ENCODE peak calls at places on chromosomes 12 and 14, in eight cellular contexts. C is IMR-90, F is H9, U is A549, D is mammary epithelial cell, J is PC-3, O is PC-9, Q is Karpas-422. G is an unnamed sample.

GRCh38 chr12:79006306-79006705 is 141.7 kb downstream of the SYT1 start:
- DNase-seq in F (no peak), U (no peak), J (peak), C (peak), Q (peak), O (peak), D (no peak), G (peak)

GRCh38 chr14:74934476-74935339 is 11.6 kb upstream of the RPS6KL1 start:
- DNase-seq in F (peak), U (no peak), J (no peak), C (no peak), D (no peak), O (no peak), Q (no peak), G (no peak)

GRCh38 chr12:130878193-130879185 is 6.6 kb downstream of the RAN start:
- DNase-seq in J (no peak), U (no peak), C (no peak), O (no peak), F (no peak), Q (peak), D (no peak), G (no peak)

GRCh38 chr12:116718578-116719454 is 19.1 kb downstream of the SPRING1 start:
- DNase-seq in D (no peak), O (no peak), C (peak), U (no peak), Q (no peak), J (peak), F (no peak), G (no peak)

GRCh38 chr14:63939006-63939270 is 86.1 kb downstream of the SYNE2 start:
- DNase-seq in U (no peak), J (no peak), Q (no peak), C (no peak), F (no peak), D (no peak), O (no peak), G (no peak)

GRCh38 chr12:101066489-101066888 is 143.5 kb downstream of the SLC5A8 start:
- DNase-seq in J (no peak), C (no peak), O (no peak), U (no peak), Q (no peak), F (no peak), D (no peak), G (no peak)

GRCh38 chr12:126487581-126487980 is 1422.3 kb downstream of the AACS start:
- DNase-seq in O (no peak), U (no peak), F (no peak), Q (no peak), C (no peak), D (no peak), J (no peak), G (no peak)

GRCh38 chr12:102883204-102883799 is 33.7 kb downstream of the PAH start:
- DNase-seq in F (peak), C (no peak), D (peak), J (peak), Q (peak), U (peak), O (peak), G (peak)

GRCh38 chr12:122130150-122130549 is 43.9 kb downstream of the IL31 start:
- DNase-seq in Q (no peak), J (peak), U (no peak), O (peak), C (peak), F (no peak), D (peak), G (no peak)

GRCh38 chr12:68069276-68069675 is 80.0 kb downstream of the IFNG-AS1 start:
- DNase-seq in U (no peak), Q (no peak), J (no peak), O (no peak), C (peak), D (peak), F (no peak), G (no peak)

GRCh38 chr12:27319394-27319793 is 13.2 kb upstream of the BMAL2 start:
- DNase-seq in F (no peak), Q (no peak), C (peak), O (no peak), J (peak), D (peak), U (no peak), G (no peak)

GRCh38 chr12:4030938-4031702 is 157.9 kb upstream of the PARP11 start:
- DNase-seq in D (peak), J (peak), Q (no peak), F (peak), C (peak), O (peak), U (peak), G (peak)

GRCh38 chr14:39107624-39108023 is 4.6 kb upstream of the SEC23A start:
- DNase-seq in D (peak), J (peak), O (no peak), Q (peak), C (peak), F (no peak), U (peak), G (peak)

GRCh38 chr12:42372154-42372791 is 46.3 kb downstream of the PPHLN1 start:
- DNase-seq in D (peak), O (peak), F (no peak), C (peak), Q (peak), J (peak), U (peak), G (peak)

GRCh38 chr12:102417055-102417454 is 63.3 kb downstream of the IGF1 start:
- DNase-seq in O (no peak), F (no peak), U (no peak), D (no peak), Q (no peak), C (no peak), J (no peak), G (no peak)

GRCh38 chr12:92553389-92553788 is 149.4 kb upstream of the PLEKHG7 start:
- DNase-seq in Q (no peak), U (no peak), F (no peak), D (peak), O (no peak), C (no peak), J (no peak), G (no peak)

GRCh38 chr14:61589691-61590521 is 105.4 kb upstream of the HIF1A start:
- DNase-seq in O (no peak), Q (no peak), C (no peak), D (no peak), J (no peak), F (no peak), U (no peak), G (no peak)

GRCh38 chr14:68610251-68610793 is 182.5 kb downstream of the ZFP36L1 start:
- DNase-seq in C (no peak), F (no peak), D (no peak), U (no peak), J (peak), Q (no peak), O (no peak), G (no peak)

GRCh38 chr14:79708991-79709390 is 502.3 kb downstream of the DIO2 start:
- DNase-seq in D (no peak), C (peak), O (no peak), U (no peak), F (no peak), J (peak), Q (no peak), G (no peak)

GRCh38 chr12:94694732-94695131 is 44.4 kb upstream of the TMCC3 start:
- DNase-seq in C (no peak), O (no peak), Q (no peak), D (no peak), F (no peak), J (no peak), U (no peak), G (no peak)

GRCh38 chr12:12835378-12836145 is 22.4 kb downstream of the DDX47 start:
- DNase-seq in C (peak), D (peak), F (no peak), J (peak), O (peak), Q (no peak), U (peak), G (no peak)

GRCh38 chr12:6774557-6775062 is 2.3 kb downstream of the LAG3 start:
- DNase-seq in D (no peak), J (no peak), O (no peak), Q (no peak), F (no peak), U (no peak), C (no peak), G (no peak)

GRCh38 chr12:92105110-92105509 is 40.5 kb downstream of the BTG1 start:
- DNase-seq in Q (no peak), J (no peak), F (no peak), O (no peak), U (no peak), C (no peak), D (peak), G (no peak)

DNA sequence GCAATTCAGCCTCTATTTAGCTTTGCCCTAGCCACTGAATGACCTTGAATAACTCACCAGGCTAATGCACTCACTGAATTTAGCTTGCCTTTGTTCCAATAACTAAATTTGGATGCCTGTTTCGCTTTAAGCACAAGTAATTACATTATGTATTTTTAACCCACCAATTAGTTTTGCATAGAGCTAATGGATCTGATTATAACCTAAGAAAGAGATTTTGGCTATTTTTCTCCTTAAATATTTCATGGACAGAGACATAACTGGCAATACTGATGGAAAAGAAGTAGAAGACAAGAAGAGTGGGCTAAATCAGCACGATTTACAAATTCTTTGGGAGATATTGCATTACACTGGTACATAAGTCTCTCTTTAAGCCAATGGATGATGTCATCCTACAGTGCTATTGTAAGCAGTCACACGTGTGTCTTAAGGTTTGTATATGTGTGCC is 85.7 kb downstream of the AKAP6 start:
- DNase-seq in C (peak), U (no peak), Q (no peak), J (no peak), O (no peak), D (no peak), F (no peak), G (peak)
- H3K27ac ChIP-seq in C (no peak), U (no peak), Q (no peak), J (peak), O (no peak), D (no peak), F (no peak), G (peak)

GRCh38 chr12:11743333-11743732 is 93.9 kb downstream of the ETV6 start:
- DNase-seq in J (no peak), Q (no peak), F (no peak), U (no peak), O (no peak), C (no peak), D (no peak), G (no peak)

GRCh38 chr12:11741434-11742092 is 92.1 kb downstream of the ETV6 start:
- DNase-seq in O (no peak), J (peak), D (peak), C (no peak), Q (no peak), F (no peak), U (no peak), G (no peak)

GRCh38 chr12:11739980-11740379 is 90.5 kb downstream of the ETV6 start:
- DNase-seq in J (no peak), O (no peak), F (no peak), U (no peak), Q (no peak), C (no peak), D (no peak), G (no peak)

GRCh38 chr12:11734781-11735180 is 85.3 kb downstream of the ETV6 start:
- DNase-seq in Q (no peak), C (no peak), O (no peak), J (no peak), F (no peak), U (no peak), D (no peak), G (no peak)

GRCh38 chr12:11738450-11738849 is 89.0 kb downstream of the ETV6 start:
- DNase-seq in U (no peak), F (no peak), C (no peak), Q (no peak), D (no peak), O (no peak), J (no peak), G (no peak)
- H3K4me2 ChIP-seq in U (no peak), F (no peak), C (no peak), Q (no peak), D (no peak), O (no peak), J (no peak), G (no peak)

GRCh38 chr14:71594828-71595227 is 337.4 kb upstream of the RGS6 start:
- DNase-seq in F (no peak), J (no peak), O (no peak), C (peak), D (no peak), U (no peak), Q (no peak), G (no peak)

GRCh38 chr14:71597955-71598659 is 334.1 kb upstream of the RGS6 start:
- DNase-seq in J (no peak), U (no peak), O (no peak), F (no peak), C (no peak), Q (no peak), D (no peak), G (no peak)

GRCh38 chr14:71593966-71594365 is 338.3 kb upstream of the RGS6 start:
- DNase-seq in U (no peak), C (no peak), F (no peak), Q (no peak), J (no peak), O (no peak), D (no peak), G (no peak)

GRCh38 chr14:71597289-71597920 is 334.8 kb upstream of the RGS6 start:
- DNase-seq in O (no peak), J (no peak), D (peak), U (no peak), F (no peak), Q (no peak), C (no peak), G (no peak)

GRCh38 chr14:71595441-71595840 is 336.8 kb upstream of the RGS6 start:
- DNase-seq in Q (no peak), D (no peak), O (no peak), U (no peak), C (no peak), J (no peak), F (no peak), G (no peak)
- H3K27ac ChIP-seq in Q (no peak), D (no peak), O (no peak), U (no peak), C (no peak), J (no peak), F (no peak), G (no peak)

DNA sequence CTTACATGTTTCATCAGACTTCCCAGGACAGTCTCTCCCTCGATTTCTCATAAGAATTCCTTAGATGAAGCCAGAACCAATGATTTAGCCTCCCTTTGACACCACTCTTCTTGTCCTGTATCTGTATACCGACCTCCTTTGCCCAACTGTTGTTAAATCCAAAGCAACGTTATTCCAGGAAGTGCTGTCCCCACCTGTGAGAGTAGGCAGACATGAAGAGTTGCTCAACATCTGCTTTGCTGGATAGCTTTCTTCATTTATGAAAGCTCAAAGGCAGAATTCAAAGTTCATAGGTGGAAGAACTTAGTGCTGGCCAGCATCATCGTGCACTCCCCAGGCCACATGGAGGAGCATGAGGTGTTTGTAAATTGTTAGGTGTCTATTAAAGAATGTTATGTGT is 55.6 kb downstream of the GTF2A1 start:
- DNase-seq in F (no peak), J (no peak), D (no peak), C (no peak), O (no peak), U (no peak), Q (no peak), G (no peak)
- H3K4me2 ChIP-seq in F (no peak), J (no peak), D (no peak), C (no peak), O (no peak), U (no peak), Q (no peak), G (no peak)

GRCh38 chr12:110658882-110659281 is 30.0 kb downstream of the HVCN1 start:
- DNase-seq in O (no peak), Q (peak), D (no peak), U (no peak), F (no peak), J (no peak), C (no peak), G (no peak)
- H3K27ac ChIP-seq in O (no peak), Q (no peak), D (no peak), U (no peak), F (no peak), J (no peak), C (no peak), G (no peak)

DNA sequence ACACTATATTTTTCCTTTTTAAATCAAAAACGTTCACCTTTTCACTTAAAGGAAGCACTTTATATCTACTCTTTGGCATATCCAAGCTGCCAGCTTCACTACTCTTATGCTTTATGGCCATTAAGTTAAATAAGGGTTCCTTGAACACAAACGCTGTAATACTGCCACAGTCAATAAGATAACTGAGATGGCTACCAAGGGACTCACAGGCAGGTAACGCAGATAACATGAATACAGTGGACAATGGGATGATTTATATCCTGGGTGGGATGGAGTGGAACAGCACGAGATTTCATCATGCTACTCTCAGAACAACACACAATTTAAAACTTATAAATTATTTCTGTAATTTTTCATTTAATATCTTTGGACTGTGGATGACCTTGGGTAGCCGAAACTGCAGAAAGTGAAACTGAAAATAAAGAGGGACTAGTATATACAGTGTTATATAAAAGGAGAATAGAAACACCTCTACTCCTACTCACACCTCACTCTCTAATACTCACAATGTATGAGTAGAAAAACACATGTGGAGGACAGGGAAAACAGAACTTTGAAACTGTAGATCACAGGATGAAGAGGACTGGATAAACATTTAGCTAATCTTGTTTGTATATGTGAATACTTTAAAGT is 367.3 kb downstream of the C12orf50 start:
- DNase-seq in U (no peak), D (no peak), Q (peak), F (no peak), C (peak), J (peak), O (peak), G (peak)
- H3K4me2 ChIP-seq in U (peak), D (no peak), Q (peak), F (no peak), C (peak), J (peak), O (peak), G (peak)

DNA sequence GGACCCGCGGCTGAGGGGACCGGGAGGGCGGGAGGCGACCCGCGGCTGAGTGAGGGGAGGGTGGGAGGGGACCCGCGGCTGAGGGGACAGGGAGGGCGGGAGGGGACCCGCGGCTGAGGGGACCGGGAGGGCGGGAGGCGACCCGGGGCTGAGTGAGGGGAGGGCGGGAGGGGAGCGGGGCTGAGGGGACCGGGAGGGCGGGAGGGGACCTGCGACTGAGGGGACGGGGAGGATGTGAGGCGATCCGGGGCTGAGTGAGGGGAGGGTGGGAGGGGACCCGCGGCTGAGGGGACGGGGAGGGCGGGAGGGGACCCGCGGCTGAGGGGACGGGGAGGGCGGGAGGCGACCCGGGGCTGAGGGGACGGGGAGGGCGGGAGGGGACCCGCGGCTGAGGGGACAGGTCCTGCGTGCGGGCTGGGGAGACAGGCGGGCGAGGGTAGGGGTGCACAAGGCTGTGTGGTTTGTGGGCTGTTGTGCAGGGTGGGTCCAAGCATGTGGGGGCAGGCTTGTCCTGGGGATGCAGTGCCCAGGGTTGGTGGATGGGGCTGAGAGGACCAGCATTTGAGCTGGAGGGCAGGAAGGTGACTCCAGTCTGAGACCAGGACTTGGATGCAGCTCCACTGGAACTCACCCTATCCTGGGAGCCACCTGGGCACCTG is 9.2 kb downstream of the PLD4 start:
- DNase-seq in D (no peak), U (no peak), C (no peak), J (no peak), F (peak), O (no peak), Q (no peak), G (no peak)
- H3K27ac ChIP-seq in D (no peak), U (peak), C (no peak), J (no peak), F (no peak), O (no peak), Q (no peak), G (no peak)

GRCh38 chr12:5348491-5348890 is 83.4 kb upstream of the NTF3 start:
- DNase-seq in C (no peak), J (no peak), O (no peak), U (no peak), F (no peak), D (peak), Q (no peak), G (no peak)
- H3K4me2 ChIP-seq in C (no peak), J (no peak), O (no peak), U (no peak), F (no peak), D (peak), Q (no peak), G (no peak)

GRCh38 chr12:128772249-128772648 is 51.5 kb downstream of the SLC15A4 start:
- DNase-seq in O (no peak), F (no peak), C (no peak), Q (no peak), D (no peak), J (no peak), U (no peak), G (no peak)

GRCh38 chr12:128763395-128763794 is 60.4 kb downstream of the SLC15A4 start:
- DNase-seq in F (no peak), O (no peak), Q (no peak), D (no peak), U (no peak), C (no peak), J (no peak), G (no peak)

GRCh38 chr12:128766738-128767501 is 56.8 kb downstream of the SLC15A4 start:
- DNase-seq in D (no peak), F (no peak), Q (no peak), J (no peak), O (no peak), C (no peak), U (no peak), G (no peak)

GRCh38 chr12:128771681-128772080 is 52.1 kb downstream of the SLC15A4 start:
- DNase-seq in Q (no peak), O (no peak), F (no peak), U (no peak), C (peak), D (no peak), J (no peak), G (no peak)

GRCh38 chr12:128767518-128767917 is 56.2 kb downstream of the SLC15A4 start:
- DNase-seq in F (no peak), J (no peak), U (no peak), O (no peak), D (no peak), Q (no peak), C (no peak), G (no peak)
- H3K27ac ChIP-seq in F (no peak), J (no peak), U (no peak), O (no peak), D (no peak), Q (no peak), C (no peak), G (no peak)

GRCh38 chr12:107355004-107355565 is 261.7 kb upstream of the CRY1 start:
- DNase-seq in F (no peak), Q (no peak), C (no peak), O (no peak), U (no peak), D (no peak), J (no peak), G (no peak)

GRCh38 chr12:107356266-107356936 is 263.1 kb upstream of the CRY1 start:
- DNase-seq in Q (no peak), O (no peak), J (peak), D (peak), F (no peak), C (peak), U (no peak), G (no peak)

GRCh38 chr12:107356937-107357295 is 263.6 kb upstream of the CRY1 start:
- DNase-seq in D (no peak), J (no peak), F (no peak), C (no peak), Q (no peak), U (no peak), O (no peak), G (no peak)

GRCh38 chr12:107353312-107353711 is 260.0 kb upstream of the CRY1 start:
- DNase-seq in O (no peak), D (no peak), U (no peak), F (no peak), J (no peak), Q (no peak), C (no peak), G (no peak)

GRCh38 chr12:107355612-107356011 is 262.3 kb upstream of the CRY1 start:
- DNase-seq in C (peak), D (no peak), U (no peak), Q (no peak), F (no peak), J (no peak), O (no peak), G (no peak)
- H3K4me2 ChIP-seq in C (no peak), D (no peak), U (peak), Q (no peak), F (no peak), J (no peak), O (no peak), G (no peak)